ENCODE peak calls at places on chromosomes 16 and 17, in six cellular contexts. N, E, K, Z, W and H are unnamed samples.

GRCh38 chr17:9307313-9307998 is 268.2 kb downstream of the STX8 start:
- DNase-seq in N (no peak), E (no peak), K (no peak), Z (no peak), W (no peak), H (no peak)

GRCh38 chr17:39213852-39214251 is 11.9 kb downstream of the STAC2 start:
- DNase-seq in N (no peak), E (no peak), K (no peak), Z (no peak), W (no peak), H (no peak)

GRCh38 chr17:17580662-17581470 is 10.6 kb downstream of the PEMT start:
- DNase-seq in N (no peak), E (no peak), K (no peak), Z (no peak), W (no peak), H (no peak)

GRCh38 chr17:44522883-44523671 is 19.9 kb upstream of the GPATCH8 start:
- DNase-seq in N (no peak), E (no peak), K (peak; percentile 82), Z (no peak), W (no peak), H (no peak)

GRCh38 chr17:5759501-5759925 is 175.2 kb upstream of the NLRP1 start:
- DNase-seq in N (no peak), E (no peak), K (no peak), Z (no peak), W (no peak), H (no peak)

GRCh38 chr16:81623365-81624102 is 155.6 kb upstream of the PLCG2 start:
- DNase-seq in N (no peak), E (no peak), K (peak; percentile 82), Z (no peak), W (no peak), H (no peak)

GRCh38 chr17:54257440-54257839 is 434.7 kb downstream of the KIF2B start:
- DNase-seq in N (no peak), E (no peak), K (no peak), Z (no peak), W (no peak), H (no peak)

GRCh38 chr16:52573365-52574104 is 26.6 kb upstream of the TOX3 start:
- DNase-seq in N (no peak), E (no peak), K (no peak), Z (no peak), W (no peak), H (no peak)

GRCh38 chr16:88380099-88380498 is 2.7 kb upstream of the ZNF469 start:
- DNase-seq in N (no peak), E (no peak), K (no peak), Z (no peak), W (no peak), H (no peak)

GRCh38 chr17:19977360-19978205 is at the start of gene AKAP10:
- DNase-seq in N (peak; percentile 99), E (peak; percentile 30), K (peak; percentile 95), Z (peak; percentile 17), W (peak; percentile 60), H (peak; percentile 9)

GRCh38 chr16:74568961-74569631 is 37.8 kb downstream of the GLG1 start:
- DNase-seq in N (no peak), E (no peak), K (no peak), Z (peak; percentile 16), W (no peak), H (peak; percentile 44)

GRCh38 chr16:82657786-82658185 is 31.0 kb downstream of the CDH13 start:
- DNase-seq in N (no peak), E (no peak), K (no peak), Z (no peak), W (no peak), H (no peak)

GRCh38 chr17:56821847-56822534 is 11.7 kb downstream of the C17orf67 start:
- DNase-seq in N (no peak), E (no peak), K (no peak), Z (no peak), W (no peak), H (no peak)

GRCh38 chr17:73231363-73231762 is 30.3 kb downstream of the CPSF4L start:
- DNase-seq in N (no peak), E (no peak), K (no peak), Z (no peak), W (no peak), H (no peak)

GRCh38 chr17:77729587-77729986 is 228.9 kb upstream of the TNRC6C start:
- DNase-seq in N (peak; percentile 12), E (no peak), K (no peak), Z (no peak), W (no peak), H (no peak)

GRCh38 chr17:40187238-40187637 is 10.0 kb downstream of the RAPGEFL1 start:
- DNase-seq in N (no peak), E (no peak), K (no peak), Z (no peak), W (no peak), H (no peak)

GRCh38 chr17:75105269-75106080 is 4.3 kb upstream of the ARMC7 start:
- DNase-seq in N (no peak), E (no peak), K (peak; percentile 71), Z (no peak), W (no peak), H (no peak)

GRCh38 chr16:1871974-1872635 is at the start of gene MEIOB:
- DNase-seq in N (peak; percentile 82), E (no peak), K (peak; percentile 5), Z (no peak), W (no peak), H (no peak)

GRCh38 chr17:83173997-83174858 is 94.8 kb downstream of the METRNL start:
- DNase-seq in N (peak; percentile 81), E (no peak), K (peak; percentile 85), Z (no peak), W (no peak), H (no peak)

GRCh38 chr16:54355251-54355650 is 68.7 kb upstream of the IRX3 start:
- DNase-seq in N (no peak), E (no peak), K (no peak), Z (no peak), W (no peak), H (no peak)

GRCh38 chr16:29810699-29811169 is 1.3 kb upstream of the PRRT2 start:
- DNase-seq in N (no peak), E (no peak), K (no peak), Z (no peak), W (no peak), H (no peak)

GRCh38 chr16:86566966-86567700 is 504 bp downstream of the FOXC2 start:
- DNase-seq in N (no peak), E (no peak), K (no peak), Z (no peak), W (no peak), H (no peak)

GRCh38 chr17:28494445-28495188 is 11.5 kb upstream of the FOXN1 start:
- DNase-seq in N (peak; percentile 94), E (peak; percentile 13), K (peak; percentile 85), Z (peak; percentile 13), W (no peak), H (no peak)

GRCh38 chr17:929547-929946 is 50.0 kb downstream of the NXN start:
- DNase-seq in N (no peak), E (no peak), K (no peak), Z (no peak), W (no peak), H (no peak)

GRCh38 chr17:7677388-7678067 is 9.8 kb downstream of the TP53 start:
- DNase-seq in N (no peak), E (no peak), K (no peak), Z (no peak), W (no peak), H (no peak)
- H3K4me3 ChIP-seq in N (no peak overlapping the region), E (no peak overlapping the region), K (no peak overlapping the region), Z (no peak overlapping the region), W (no peak overlapping the region), H (no peak overlapping the region)

GRCh38 chr16:79593754-79594153 is 6.8 kb downstream of the MAF start:
- DNase-seq in N (no peak), E (no peak), K (no peak), Z (no peak), W (no peak), H (no peak)

GRCh38 chr16:79597775-79598174 is 2.8 kb downstream of the MAF start:
- DNase-seq in N (no peak), E (no peak), K (no peak), Z (no peak), W (no peak), H (no peak)

GRCh38 chr16:79595261-79595660 is 5.3 kb downstream of the MAF start:
- DNase-seq in N (no peak), E (no peak), K (no peak), Z (no peak), W (no peak), H (no peak)

GRCh38 chr16:79597277-79597676 is 3.3 kb downstream of the MAF start:
- DNase-seq in N (no peak), E (no peak), K (no peak), Z (no peak), W (no peak), H (no peak)

DNA sequence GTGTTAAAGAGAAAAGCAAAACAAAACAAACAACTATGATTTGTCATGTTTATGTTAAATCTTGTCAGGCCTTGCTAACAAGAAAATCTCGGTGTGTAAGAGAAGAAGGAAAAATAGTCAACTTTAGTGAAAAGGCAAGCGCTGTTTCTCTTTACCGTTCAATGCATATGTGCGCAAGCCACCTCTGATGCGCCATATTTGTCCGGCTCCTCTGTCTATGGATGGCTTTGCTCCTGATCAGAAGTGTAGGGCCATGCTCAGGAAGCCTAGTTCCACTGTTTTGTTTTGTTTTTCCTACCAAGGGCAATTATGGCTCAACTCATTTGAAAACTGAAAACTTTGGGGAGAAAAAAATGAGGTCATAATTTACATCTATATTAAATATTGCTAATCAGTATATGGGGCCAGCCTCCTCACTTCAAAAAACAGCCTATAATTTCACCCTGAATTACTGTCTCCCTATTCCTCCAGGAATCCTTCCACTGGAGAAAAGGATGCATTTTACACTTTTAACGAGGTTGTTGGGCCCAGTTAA is 4.6 kb downstream of the MAF start:
- DNase-seq in N (no peak), E (no peak), K (no peak), Z (no peak), W (no peak), H (no peak)
- H3K4me3 ChIP-seq in N (no peak overlapping the region), E (no peak overlapping the region), K (no peak overlapping the region), Z (no peak overlapping the region), W (peak overlapping the region; percentile 97), H (no peak overlapping the region)

GRCh38 chr16:71476457-71476856 is 12.7 kb downstream of the ZNF19 start:
- DNase-seq in N (no peak), E (no peak), K (no peak), Z (no peak), W (no peak), H (no peak)
- H3K4me3 ChIP-seq in N (no peak overlapping the region), E (no peak overlapping the region), K (no peak overlapping the region), Z (no peak overlapping the region), W (no peak overlapping the region), H (no peak overlapping the region)

DNA sequence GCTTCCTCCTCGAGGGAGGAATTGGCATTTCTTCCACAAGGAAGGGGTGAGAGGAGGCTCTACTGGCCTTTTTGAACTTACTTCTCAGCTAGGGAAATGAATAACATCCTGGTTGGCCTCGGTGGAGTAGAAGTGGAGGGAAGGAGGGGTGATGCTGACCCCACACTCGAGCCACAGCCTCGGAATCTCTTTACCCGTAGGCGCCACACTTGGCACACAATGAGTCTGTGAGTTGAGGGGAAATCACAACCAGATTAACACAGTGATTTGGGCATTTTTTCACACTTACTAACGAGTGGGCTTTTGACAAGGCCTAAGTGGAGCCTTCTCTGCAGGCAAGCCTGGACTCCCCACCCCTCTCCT is 47.3 kb upstream of the TBX2 start:
- DNase-seq in N (no peak), E (no peak), K (no peak), Z (no peak), W (no peak), H (no peak)
- H3K4me3 ChIP-seq in N (no peak overlapping the region), E (no peak overlapping the region), K (no peak overlapping the region), Z (no peak overlapping the region), W (no peak overlapping the region), H (no peak overlapping the region)